ENCODE peak calls at places on chromosomes 2 and 18, in seven cellular contexts. One of them, this sample, is unnamed.

GRCh38 chr2:74497777-74498499 is 1.5 kb downstream of the LBX2 start:
- DNase-seq in mesenchymal stem cell: peak
- DNase-seq in stimulated activated CD4-positive, alpha-beta T cell treated with anti-CD3 and anti-CD28 coated beads, Interleukin-1b, Interleukin-23, amount 100 ng/mL, for 24 hours: no peak
- DNase-seq in right cardiac atrium: peak
- DNase-seq in activated CD4-positive, alpha-beta T cell treated with anti-CD3 and anti-CD28 coated beads, Interleukin-2, amount 50 U/mL, for 24 hours: no peak
- DNase-seq in SW480: no peak
- DNase-seq in epithelial cell of prostate: no peak
- DNase-seq in this sample: peak

GRCh38 chr18:57789105-57789504 is 14.0 kb downstream of the ATP8B1 start:
- DNase-seq in mesenchymal stem cell: peak
- DNase-seq in stimulated activated CD4-positive, alpha-beta T cell treated with anti-CD3 and anti-CD28 coated beads, Interleukin-1b, Interleukin-23, amount 100 ng/mL, for 24 hours: no peak
- DNase-seq in right cardiac atrium: no peak
- DNase-seq in activated CD4-positive, alpha-beta T cell treated with anti-CD3 and anti-CD28 coated beads, Interleukin-2, amount 50 U/mL, for 24 hours: no peak
- DNase-seq in SW480: no peak
- DNase-seq in epithelial cell of prostate: no peak
- DNase-seq in this sample: no peak

GRCh38 chr2:14678754-14679153 is 46.2 kb downstream of the LRATD1 start:
- DNase-seq in mesenchymal stem cell: no peak
- DNase-seq in stimulated activated CD4-positive, alpha-beta T cell treated with anti-CD3 and anti-CD28 coated beads, Interleukin-1b, Interleukin-23, amount 100 ng/mL, for 24 hours: no peak
- DNase-seq in right cardiac atrium: no peak
- DNase-seq in activated CD4-positive, alpha-beta T cell treated with anti-CD3 and anti-CD28 coated beads, Interleukin-2, amount 50 U/mL, for 24 hours: no peak
- DNase-seq in SW480: no peak
- DNase-seq in epithelial cell of prostate: no peak
- DNase-seq in this sample: no peak

GRCh38 chr2:8569332-8569930 is 112.4 kb upstream of the ID2 start:
- DNase-seq in mesenchymal stem cell: no peak
- DNase-seq in stimulated activated CD4-positive, alpha-beta T cell treated with anti-CD3 and anti-CD28 coated beads, Interleukin-1b, Interleukin-23, amount 100 ng/mL, for 24 hours: no peak
- DNase-seq in right cardiac atrium: no peak
- DNase-seq in activated CD4-positive, alpha-beta T cell treated with anti-CD3 and anti-CD28 coated beads, Interleukin-2, amount 50 U/mL, for 24 hours: no peak
- DNase-seq in SW480: no peak
- DNase-seq in epithelial cell of prostate: no peak
- DNase-seq in this sample: no peak

GRCh38 chr18:26546170-26546874 is 2.0 kb downstream of the KCTD1 start:
- DNase-seq in mesenchymal stem cell: no peak
- DNase-seq in stimulated activated CD4-positive, alpha-beta T cell treated with anti-CD3 and anti-CD28 coated beads, Interleukin-1b, Interleukin-23, amount 100 ng/mL, for 24 hours: no peak
- DNase-seq in right cardiac atrium: no peak
- DNase-seq in activated CD4-positive, alpha-beta T cell treated with anti-CD3 and anti-CD28 coated beads, Interleukin-2, amount 50 U/mL, for 24 hours: no peak
- DNase-seq in SW480: no peak
- DNase-seq in epithelial cell of prostate: no peak
- DNase-seq in this sample: no peak

GRCh38 chr2:5325523-5325922 is 366.7 kb upstream of the SOX11 start:
- DNase-seq in mesenchymal stem cell: no peak
- DNase-seq in stimulated activated CD4-positive, alpha-beta T cell treated with anti-CD3 and anti-CD28 coated beads, Interleukin-1b, Interleukin-23, amount 100 ng/mL, for 24 hours: no peak
- DNase-seq in right cardiac atrium: no peak
- DNase-seq in activated CD4-positive, alpha-beta T cell treated with anti-CD3 and anti-CD28 coated beads, Interleukin-2, amount 50 U/mL, for 24 hours: no peak
- DNase-seq in SW480: no peak
- DNase-seq in epithelial cell of prostate: no peak
- DNase-seq in this sample: no peak

GRCh38 chr18:63708650-63709049 is 5.9 kb downstream of the SERPINB11 start:
- DNase-seq in mesenchymal stem cell: peak
- DNase-seq in stimulated activated CD4-positive, alpha-beta T cell treated with anti-CD3 and anti-CD28 coated beads, Interleukin-1b, Interleukin-23, amount 100 ng/mL, for 24 hours: no peak
- DNase-seq in right cardiac atrium: no peak
- DNase-seq in activated CD4-positive, alpha-beta T cell treated with anti-CD3 and anti-CD28 coated beads, Interleukin-2, amount 50 U/mL, for 24 hours: no peak
- DNase-seq in SW480: no peak
- DNase-seq in epithelial cell of prostate: no peak
- DNase-seq in this sample: no peak

GRCh38 chr18:32930695-32931301 is 158.0 kb upstream of the KLHL14 start:
- DNase-seq in mesenchymal stem cell: peak
- DNase-seq in stimulated activated CD4-positive, alpha-beta T cell treated with anti-CD3 and anti-CD28 coated beads, Interleukin-1b, Interleukin-23, amount 100 ng/mL, for 24 hours: no peak
- DNase-seq in right cardiac atrium: no peak
- DNase-seq in activated CD4-positive, alpha-beta T cell treated with anti-CD3 and anti-CD28 coated beads, Interleukin-2, amount 50 U/mL, for 24 hours: no peak
- DNase-seq in SW480: peak
- DNase-seq in epithelial cell of prostate: peak
- DNase-seq in this sample: no peak

GRCh38 chr2:96601382-96602292 is 36.5 kb downstream of the KANSL3 start:
- DNase-seq in mesenchymal stem cell: no peak
- DNase-seq in stimulated activated CD4-positive, alpha-beta T cell treated with anti-CD3 and anti-CD28 coated beads, Interleukin-1b, Interleukin-23, amount 100 ng/mL, for 24 hours: no peak
- DNase-seq in right cardiac atrium: no peak
- DNase-seq in activated CD4-positive, alpha-beta T cell treated with anti-CD3 and anti-CD28 coated beads, Interleukin-2, amount 50 U/mL, for 24 hours: no peak
- DNase-seq in SW480: no peak
- DNase-seq in epithelial cell of prostate: no peak
- DNase-seq in this sample: peak

GRCh38 chr2:40488101-40488598 is 36.3 kb upstream of the SLC8A1 start:
- DNase-seq in mesenchymal stem cell: peak
- DNase-seq in stimulated activated CD4-positive, alpha-beta T cell treated with anti-CD3 and anti-CD28 coated beads, Interleukin-1b, Interleukin-23, amount 100 ng/mL, for 24 hours: no peak
- DNase-seq in right cardiac atrium: no peak
- DNase-seq in activated CD4-positive, alpha-beta T cell treated with anti-CD3 and anti-CD28 coated beads, Interleukin-2, amount 50 U/mL, for 24 hours: no peak
- DNase-seq in SW480: no peak
- DNase-seq in epithelial cell of prostate: no peak
- DNase-seq in this sample: no peak

GRCh38 chr2:113183264-113183663 is 9.5 kb downstream of the PSD4 start:
- DNase-seq in mesenchymal stem cell: no peak
- DNase-seq in stimulated activated CD4-positive, alpha-beta T cell treated with anti-CD3 and anti-CD28 coated beads, Interleukin-1b, Interleukin-23, amount 100 ng/mL, for 24 hours: no peak
- DNase-seq in right cardiac atrium: no peak
- DNase-seq in activated CD4-positive, alpha-beta T cell treated with anti-CD3 and anti-CD28 coated beads, Interleukin-2, amount 50 U/mL, for 24 hours: no peak
- DNase-seq in SW480: no peak
- DNase-seq in epithelial cell of prostate: no peak
- DNase-seq in this sample: no peak

GRCh38 chr2:235347691-235348090 is 146.2 kb upstream of the AGAP1 start:
- DNase-seq in mesenchymal stem cell: peak
- DNase-seq in stimulated activated CD4-positive, alpha-beta T cell treated with anti-CD3 and anti-CD28 coated beads, Interleukin-1b, Interleukin-23, amount 100 ng/mL, for 24 hours: no peak
- DNase-seq in right cardiac atrium: no peak
- DNase-seq in activated CD4-positive, alpha-beta T cell treated with anti-CD3 and anti-CD28 coated beads, Interleukin-2, amount 50 U/mL, for 24 hours: no peak
- DNase-seq in SW480: peak
- DNase-seq in epithelial cell of prostate: no peak
- DNase-seq in this sample: no peak

GRCh38 chr2:200509608-200510433 is at the start of gene KCTD18:
- DNase-seq in mesenchymal stem cell: peak
- DNase-seq in stimulated activated CD4-positive, alpha-beta T cell treated with anti-CD3 and anti-CD28 coated beads, Interleukin-1b, Interleukin-23, amount 100 ng/mL, for 24 hours: peak
- DNase-seq in right cardiac atrium: peak
- DNase-seq in activated CD4-positive, alpha-beta T cell treated with anti-CD3 and anti-CD28 coated beads, Interleukin-2, amount 50 U/mL, for 24 hours: peak
- DNase-seq in SW480: peak
- DNase-seq in epithelial cell of prostate: no peak
- DNase-seq in this sample: peak

This sample was measured in stimulated activated naive CD8-positive, alpha-beta T cell treated with anti-CD3 and anti-CD28 coated beads, Interleukin-15, Interleukin-2, amounts not matched to agents 100 U/mL and 50 U/mL, for 24 hours.